ENCODE peak calls at places on chromosomes 11 and 22, in nine cellular contexts. P is activated CD4-positive, alpha-beta memory T cell treated with anti-CD3 and anti-CD28 coated beads, Interleukin-2, amount 10 ng/mL, durations not matched to agents 7 days and 5 days; B is vagina; X is M059J; I is Daoy; M is NB4; R is fibroblast of lung; V is naive B cell; Q is colonic mucosa. H is an unnamed sample.

GRCh38 chr22:45323695-45324094 is 14.0 kb downstream of the FAM118A start:
- DNase-seq in P (no peak), B (no peak), X (no peak), I (no peak), M (no peak), R (no peak), V (no peak), Q (no peak), H (no peak)

GRCh38 chr11:96827164-96827563 is 437.4 kb downstream of the JRKL start:
- DNase-seq in P (no peak), B (no peak), X (peak; percentile 60), I (no peak), M (no peak), R (peak; percentile 46), V (no peak), Q (no peak), H (no peak)

GRCh38 chr22:19674129-19674928 is 40.0 kb upstream of the SEPTIN5 start:
- DNase-seq in P (no peak), B (no peak), X (no peak), I (no peak), M (no peak), R (peak; percentile 17), V (no peak), Q (no peak), H (no peak)

GRCh38 chr11:3808846-3809623 is 675 bp downstream of the PGAP2 start:
- DNase-seq in P (peak; percentile 64), B (no peak), X (peak; percentile 77), I (peak; percentile 36), M (peak; percentile 80), R (peak; percentile 33), V (peak; percentile 56), Q (peak; percentile 68), H (no peak)

GRCh38 chr11:67117667-67118058 is 1.4 kb upstream of the KDM2A start:
- DNase-seq in P (peak; percentile 44), B (no peak), X (no peak), I (no peak), M (no peak), R (no peak), V (peak; percentile 20), Q (peak; percentile 38), H (peak; percentile 41)

GRCh38 chr11:71936825-71937224 is 8.0 kb downstream of the RNF121 start:
- DNase-seq in P (no peak), B (no peak), X (no peak), I (no peak), M (no peak), R (peak; percentile 36), V (no peak), Q (no peak), H (no peak)

GRCh38 chr11:75668508-75669297 is at the start of gene MAP6:
- DNase-seq in P (peak; percentile 60), B (no peak), X (peak; percentile 31), I (peak; percentile 43), M (peak; percentile 36), R (peak; percentile 25), V (peak; percentile 18), Q (peak; percentile 26), H (peak; percentile 21)

GRCh38 chr11:14644396-14645246 is 1.0 kb downstream of the PDE3B start:
- DNase-seq in P (peak; percentile 47), B (no peak), X (peak; percentile 15), I (peak; percentile 45), M (peak; percentile 55), R (peak; percentile 31), V (no peak), Q (peak; percentile 52), H (no peak)

GRCh38 chr22:45398214-45398613 is 15.2 kb downstream of the SMC1B start:
- DNase-seq in P (no peak), B (no peak), X (no peak), I (no peak), M (no peak), R (no peak), V (no peak), Q (no peak), H (no peak)